ENCODE peak calls at places on chromosome 10, in seven cellular contexts. N is NCI-H748 treated with DMSO at 0.1 percent for 48 hours; Z is NCI-H2081; F is left cardiac atrium; J is AG08395; Q is mucosa of descending colon; V is effector memory CD4-positive, alpha-beta T cell. H is an unnamed sample.

GRCh38 chr10:36526045-36526444 is 599.4 kb upstream of the ANKRD30A start:
- DNase-seq in N (no peak), Z (no peak), F (no peak), J (no peak), Q (no peak), V (no peak), H (no peak)

GRCh38 chr10:88616250-88616977 is 29.9 kb downstream of the LIPJ start:
- DNase-seq in N (no peak), Z (no peak), F (peak), J (no peak), Q (no peak), V (no peak), H (peak)

GRCh38 chr10:110355181-110355831 is 50.6 kb upstream of the SMNDC1 start:
- DNase-seq in N (no peak), Z (no peak), F (no peak), J (no peak), Q (no peak), V (peak), H (no peak)

GRCh38 chr10:87054373-87055295 is 34.5 kb downstream of the FAM25A start:
- DNase-seq in N (no peak), Z (no peak), F (no peak), J (peak), Q (no peak), V (no peak), H (no peak)

GRCh38 chr10:110443239-110444008 is 54.3 kb upstream of the DUSP5 start:
- DNase-seq in N (no peak), Z (no peak), F (no peak), J (no peak), Q (no peak), V (no peak), H (no peak)

GRCh38 chr10:3995302-3996210 is 210.5 kb upstream of the KLF6 start:
- DNase-seq in N (no peak), Z (no peak), F (no peak), J (peak), Q (no peak), V (no peak), H (no peak)

GRCh38 chr10:84511106-84511505 is 182.7 kb downstream of the CCSER2 start:
- DNase-seq in N (no peak), Z (no peak), F (no peak), J (no peak), Q (no peak), V (no peak), H (no peak)

GRCh38 chr10:108130575-108130974 is 966.1 kb upstream of the SORCS1 start:
- DNase-seq in N (no peak), Z (no peak), F (no peak), J (no peak), Q (no peak), V (no peak), H (no peak)

GRCh38 chr10:130495891-130496642 is 359.9 kb downstream of the GLRX3 start:
- DNase-seq in N (no peak), Z (no peak), F (no peak), J (peak), Q (no peak), V (no peak), H (no peak)

GRCh38 chr10:88477343-88478085 is 105.6 kb downstream of the RNLS start:
- DNase-seq in N (no peak), Z (no peak), F (no peak), J (no peak), Q (no peak), V (no peak), H (no peak)

GRCh38 chr10:30063098-30063497 is 3.7 kb upstream of the JCAD start:
- DNase-seq in N (no peak), Z (no peak), F (no peak), J (peak), Q (no peak), V (no peak), H (no peak)

GRCh38 chr10:132114953-132115520 is 49.3 kb downstream of the JAKMIP3 start:
- DNase-seq in N (no peak), Z (no peak), F (peak), J (no peak), Q (no peak), V (no peak), H (no peak)

GRCh38 chr10:3467052-3467906 is 294.7 kb upstream of the PITRM1 start:
- DNase-seq in N (peak), Z (no peak), F (peak), J (peak), Q (peak), V (no peak), H (peak)

GRCh38 chr10:3820255-3820654 is 35.2 kb upstream of the KLF6 start:
- DNase-seq in N (no peak), Z (no peak), F (no peak), J (no peak), Q (no peak), V (no peak), H (no peak)

GRCh38 chr10:48658243-48658888 is 26.3 kb upstream of the WDFY4 start:
- DNase-seq in N (peak), Z (peak), F (peak), J (peak), Q (peak), V (no peak), H (peak)

GRCh38 chr10:114403545-114404161 is 649 bp downstream of the AFAP1L2 start:
- DNase-seq in N (no peak), Z (no peak), F (peak), J (no peak), Q (no peak), V (no peak), H (peak)

GRCh38 chr10:14016011-14016536 is 314.6 kb downstream of the FRMD4A start:
- DNase-seq in N (no peak), Z (no peak), F (peak), J (peak), Q (no peak), V (no peak), H (no peak)